ENCODE peak calls at places on chromosomes 1 and 21, in ten cellular contexts. N is IMR-90; K is OCI-LY7; P is GM23338; M is heart left ventricle; Q is psoas muscle; W is right lobe of liver; C is spleen; J is Peyer's patch; L is CD8-positive, alpha-beta T cell. G is an unnamed sample.

GRCh38 chr1:215405211-215405610 is 161.9 kb upstream of the KCTD3 start:
- DNase-seq in L (no peak), N (peak), P (no peak), J (no peak), M (no peak), C (no peak), K (no peak), W (no peak), Q (no peak), G (no peak)

GRCh38 chr1:3687509-3687908 is 35.2 kb downstream of the TP73 start:
- DNase-seq in L (no peak), M (no peak), Q (no peak), P (peak), N (no peak), K (no peak), W (no peak), J (no peak), C (no peak), G (no peak)

GRCh38 chr21:42818328-42818749 is 61.0 kb downstream of the WDR4 start:
- DNase-seq in N (peak), Q (peak), J (peak), L (peak), P (peak), M (peak), W (peak), K (peak), C (peak), G (peak)

GRCh38 chr1:53771648-53772047 is 32.7 kb upstream of the GLIS1 start:
- DNase-seq in C (no peak), N (peak), P (no peak), J (no peak), M (no peak), Q (no peak), L (no peak), W (no peak), K (no peak), G (no peak)

GRCh38 chr1:150256549-150257341 is 829 bp upstream of the CA14 start:
- DNase-seq in P (peak), Q (no peak), M (no peak), W (peak), K (no peak), N (no peak), J (no peak), C (no peak), L (no peak), G (no peak)

GRCh38 chr21:44349847-44350772 is 3.3 kb upstream of the TRPM2 start:
- DNase-seq in P (peak), C (no peak), Q (no peak), N (no peak), K (no peak), J (no peak), W (no peak), M (no peak), L (no peak), G (no peak)

GRCh38 chr1:207088161-207088560 is 499 bp upstream of the C4BPB start:
- DNase-seq in C (no peak), P (no peak), J (no peak), N (no peak), M (no peak), K (no peak), W (no peak), Q (no peak), L (no peak), G (no peak)

GRCh38 chr1:86773331-86774288 is 69.2 kb downstream of the SH3GLB1 start:
- DNase-seq in Q (no peak), K (peak), J (no peak), M (no peak), N (peak), W (no peak), C (no peak), L (no peak), P (no peak), G (no peak)

GRCh38 chr1:40607921-40608320 is 57.6 kb downstream of the RIMS3 start:
- DNase-seq in P (no peak), N (no peak), Q (no peak), M (no peak), K (no peak), W (no peak), C (no peak), J (no peak), L (no peak), G (peak)

GRCh38 chr1:81760487-81761097 is 40.1 kb upstream of the ADGRL2 start:
- DNase-seq in J (no peak), L (no peak), Q (no peak), P (peak), W (no peak), K (no peak), C (no peak), N (peak), M (no peak), G (no peak)

GRCh38 chr1:41578712-41579335 is 94.3 kb upstream of the EDN2 start:
- DNase-seq in P (peak), C (no peak), K (peak), L (no peak), N (peak), M (no peak), Q (no peak), W (no peak), J (no peak), G (no peak)

GRCh38 chr1:14996133-14997050 is 157.2 kb upstream of the TMEM51 start:
- DNase-seq in Q (no peak), P (no peak), L (no peak), J (no peak), K (no peak), N (peak), C (no peak), W (no peak), M (no peak), G (no peak)

GRCh38 chr1:62037274-62037673 is 157.4 kb upstream of the L1TD1 start:
- DNase-seq in L (no peak), J (no peak), C (no peak), K (no peak), P (no peak), N (no peak), W (no peak), M (no peak), Q (no peak), G (no peak)

GRCh38 chr1:25562928-25563283 is 19.5 kb downstream of the LDLRAP1 start:
- DNase-seq in M (no peak), L (peak), P (no peak), Q (peak), W (no peak), J (no peak), C (peak), N (no peak), K (no peak), G (no peak)

GRCh38 chr1:30452170-30452569 is 271.2 kb downstream of the MATN1 start:
- DNase-seq in Q (no peak), N (no peak), L (no peak), P (no peak), W (no peak), C (no peak), K (no peak), M (no peak), J (no peak), G (peak)

GRCh38 chr1:204837440-204838084 is 33.1 kb upstream of the NFASC start:
- DNase-seq in L (no peak), N (peak), W (peak), J (no peak), C (no peak), K (peak), P (peak), Q (no peak), M (no peak), G (no peak)

GRCh38 chr1:29264773-29265389 is 28.6 kb downstream of the PTPRU start:
- DNase-seq in W (no peak), N (peak), C (no peak), M (no peak), Q (no peak), K (no peak), J (no peak), P (no peak), L (no peak), G (no peak)

GRCh38 chr1:162497104-162497722 is 405 bp upstream of the UHMK1 start:
- DNase-seq in W (no peak), Q (no peak), L (no peak), N (no peak), J (no peak), P (peak), C (no peak), K (no peak), M (no peak), G (no peak)

GRCh38 chr1:198529414-198529813 is 11.1 kb downstream of the ATP6V1G3 start:
- DNase-seq in N (peak), L (no peak), M (no peak), P (no peak), K (no peak), C (no peak), J (no peak), W (no peak), Q (no peak), G (no peak)

GRCh38 chr21:27423073-27423472 is 456.2 kb upstream of the ADAMTS5 start:
- DNase-seq in K (no peak), P (no peak), W (no peak), N (peak), M (peak), L (no peak), Q (peak), C (no peak), J (no peak), G (peak)

GRCh38 chr1:203800001-203800400 is 4.6 kb downstream of the ZBED6 start:
- DNase-seq in J (no peak), Q (no peak), M (no peak), K (no peak), N (no peak), W (no peak), C (no peak), P (no peak), L (no peak), G (no peak)

GRCh38 chr1:46747683-46748288 is 28.9 kb upstream of the EFCAB14 start:
- DNase-seq in C (no peak), W (no peak), M (peak), Q (no peak), K (peak), N (peak), P (peak), J (no peak), L (no peak), G (no peak)

GRCh38 chr1:9244501-9245229 is 10.1 kb downstream of the H6PD start:
- DNase-seq in N (no peak), W (no peak), P (no peak), L (no peak), K (no peak), J (no peak), Q (no peak), C (peak), M (no peak), G (no peak)

GRCh38 chr21:16082038-16082816 is 352.4 kb downstream of the USP25 start:
- DNase-seq in M (no peak), L (no peak), C (no peak), N (peak), J (no peak), K (peak), P (peak), W (no peak), Q (no peak), G (no peak)

GRCh38 chr1:20729990-20730689 is 2.4 kb downstream of the SH2D5 start:
- DNase-seq in Q (no peak), P (no peak), C (no peak), K (no peak), N (no peak), M (no peak), W (peak), L (no peak), J (peak), G (no peak)

GRCh38 chr1:169106921-169107672 is 607 bp downstream of the ATP1B1 start:
- DNase-seq in K (peak), C (peak), N (peak), W (peak), J (no peak), M (no peak), P (peak), L (no peak), Q (peak), G (peak)

GRCh38 chr21:42595281-42596187 is 57.9 kb upstream of the PDE9A start:
- DNase-seq in K (no peak), L (no peak), W (no peak), M (no peak), C (no peak), Q (no peak), N (no peak), J (no peak), P (no peak), G (no peak)

GRCh38 chr1:192171123-192171522 is 12.9 kb downstream of the RGS18 start:
- DNase-seq in W (no peak), L (no peak), P (no peak), J (no peak), C (no peak), Q (no peak), N (peak), M (no peak), K (no peak), G (no peak)

GRCh38 chr1:61056674-61057439 is 25.5 kb upstream of the NFIA start:
- DNase-seq in K (peak), P (peak), N (peak), L (peak), Q (peak), J (no peak), M (peak), C (peak), W (peak), G (no peak)

GRCh38 chr21:38477241-38477640 is 21.0 kb downstream of the ERG start:
- DNase-seq in Q (no peak), J (no peak), M (no peak), L (no peak), W (no peak), N (no peak), C (no peak), P (no peak), K (no peak), G (no peak)

GRCh38 chr1:199399996-199400714 is 627.4 kb upstream of the NR5A2 start:
- DNase-seq in W (no peak), P (no peak), C (no peak), N (no peak), Q (no peak), M (no peak), J (no peak), L (no peak), K (peak), G (no peak)

GRCh38 chr1:67668660-67669059 is 16.3 kb upstream of the GADD45A start:
- DNase-seq in N (peak), C (no peak), L (no peak), Q (no peak), M (no peak), K (no peak), W (no peak), P (no peak), J (no peak), G (no peak)

GRCh38 chr1:25700626-25701025 is 84.0 kb downstream of the MAN1C1 start:
- DNase-seq in P (peak), C (no peak), K (no peak), W (no peak), L (no peak), N (no peak), M (peak), J (no peak), Q (no peak), G (no peak)

GRCh38 chr1:211092955-211093354 is 41.0 kb downstream of the KCNH1 start:
- DNase-seq in J (no peak), L (no peak), C (no peak), Q (no peak), K (no peak), M (no peak), N (no peak), P (no peak), W (no peak), G (no peak)

GRCh38 chr1:91701494-91701869 is 184.5 kb downstream of the TGFBR3 start:
- DNase-seq in P (no peak), K (no peak), Q (no peak), M (no peak), C (no peak), N (no peak), L (no peak), W (no peak), J (no peak), G (no peak)

GRCh38 chr1:18239671-18240070 is 132.1 kb downstream of the IGSF21 start:
- DNase-seq in M (no peak), P (no peak), L (no peak), N (peak), Q (no peak), C (no peak), J (no peak), W (no peak), K (no peak), G (no peak)

GRCh38 chr1:32741417-32742131 is 39.0 kb upstream of the SYNC start:
- DNase-seq in M (no peak), C (no peak), L (no peak), P (peak), Q (no peak), J (no peak), W (peak), N (no peak), K (no peak), G (no peak)

GRCh38 chr1:217078959-217079358 is 355.7 kb upstream of the ESRRG start:
- DNase-seq in C (no peak), M (no peak), J (no peak), L (no peak), P (no peak), W (no peak), K (no peak), Q (no peak), N (no peak), G (no peak)

GRCh38 chr1:165644064-165644735 is 13.2 kb downstream of the MGST3 start:
- DNase-seq in L (no peak), W (no peak), Q (no peak), M (no peak), C (no peak), P (no peak), N (peak), K (no peak), J (no peak), G (no peak)
- TF ChIP-seq CTCF in L (no peak), W (no peak), Q (no peak), M (no peak), C (no peak), P (no peak), N (no peak), K (no peak), J (no peak), G (no peak)

DNA sequence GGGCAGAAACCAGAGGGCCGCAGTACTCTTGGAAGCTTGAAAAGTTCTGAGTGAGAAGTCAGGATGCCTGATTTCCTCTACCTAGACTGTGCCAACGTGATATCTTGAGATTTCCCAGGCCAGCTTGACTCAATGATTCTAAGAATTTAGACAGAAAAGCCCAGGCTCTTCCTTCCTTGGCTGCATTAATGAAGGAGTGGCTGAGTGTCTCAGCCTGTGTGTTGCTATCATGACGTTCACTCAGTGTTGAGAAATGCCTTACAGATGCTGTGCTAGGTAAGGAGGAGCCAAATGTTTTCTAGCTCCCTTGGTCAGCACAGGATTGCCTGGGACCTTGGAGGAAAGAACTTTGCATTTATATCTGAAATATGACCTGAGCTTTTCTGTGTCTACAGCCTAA is 454.1 kb upstream of the USP24 start:
- DNase-seq in M (peak), J (no peak), Q (no peak), N (peak), K (no peak), C (no peak), P (no peak), L (no peak), W (no peak), G (no peak)
- H3K27ac ChIP-seq in M (peak), J (no peak), Q (no peak), N (peak), K (no peak), C (no peak), P (no peak), L (no peak), W (no peak), G (peak)

GRCh38 chr1:56576880-56577858 is 2.2 kb downstream of the PLPP3 start:
- DNase-seq in M (no peak), C (no peak), Q (no peak), N (peak), L (no peak), W (no peak), J (no peak), P (peak), K (peak), G (no peak)
- H3K4me3 ChIP-seq in M (peak), C (peak), Q (peak), N (peak), L (no peak), W (peak), J (peak), P (peak), K (peak), G (peak)

GRCh38 chr1:177355575-177355974 is 184.8 kb downstream of the BRINP2 start:
- DNase-seq in P (peak), J (no peak), M (no peak), W (no peak), C (no peak), L (no peak), K (peak), Q (no peak), N (peak), G (no peak)
- TF ChIP-seq CTCF in P (peak), J (no peak), M (no peak), W (peak), C (no peak), L (no peak), K (peak), Q (peak), N (peak), G (no peak)

G was measured in coronary artery.